ENCODE peak calls at places on chromosomes 4 and X, in nine cellular contexts. One of them, this sample, is unnamed.

GRCh38 chrX:12153741-12154140 is 15.5 kb downstream of the FRMPD4 start:
- DNase-seq in NCI-H345: no peak
- DNase-seq in brain microvascular endothelial cell: no peak
- DNase-seq in CD8-positive, alpha-beta T cell: no peak
- DNase-seq in iPS-NIHi11: no peak
- DNase-seq in stimulated activated CD8-positive, alpha-beta memory T cell treated with anti-CD3 and anti-CD28 coated beads, Interleukin-4, amount 100 ng/mL, for 48 hours: no peak
- DNase-seq in fibroblast of mammary gland: no peak
- DNase-seq in fibroblast of the conjunctiva: no peak
- DNase-seq in germinal center: no peak
- DNase-seq in this sample: no peak

GRCh38 chr4:6753891-6754290 is 28.6 kb upstream of the KIAA0232 start:
- DNase-seq in brain microvascular endothelial cell: no peak
- DNase-seq in stimulated activated CD8-positive, alpha-beta memory T cell treated with anti-CD3 and anti-CD28 coated beads, Interleukin-4, amount 100 ng/mL, for 48 hours: no peak
- DNase-seq in CD8-positive, alpha-beta T cell: no peak
- DNase-seq in iPS-NIHi11: no peak
- DNase-seq in fibroblast of the conjunctiva: no peak
- DNase-seq in NCI-H345: no peak
- DNase-seq in fibroblast of mammary gland: no peak
- DNase-seq in germinal center: no peak
- DNase-seq in this sample: no peak

GRCh38 chr4:162770761-162771490 is 395.8 kb downstream of the NAF1 start:
- DNase-seq in NCI-H345: no peak
- DNase-seq in CD8-positive, alpha-beta T cell: no peak
- DNase-seq in stimulated activated CD8-positive, alpha-beta memory T cell treated with anti-CD3 and anti-CD28 coated beads, Interleukin-4, amount 100 ng/mL, for 48 hours: no peak
- DNase-seq in iPS-NIHi11: no peak
- DNase-seq in fibroblast of mammary gland: no peak
- DNase-seq in germinal center: no peak
- DNase-seq in fibroblast of the conjunctiva: no peak
- DNase-seq in brain microvascular endothelial cell: no peak
- DNase-seq in this sample: no peak

GRCh38 chr4:107896158-107896645 is 35.1 kb upstream of the CYP2U1 start:
- DNase-seq in brain microvascular endothelial cell: peak; percentile 94
- DNase-seq in germinal center: no peak
- DNase-seq in stimulated activated CD8-positive, alpha-beta memory T cell treated with anti-CD3 and anti-CD28 coated beads, Interleukin-4, amount 100 ng/mL, for 48 hours: no peak
- DNase-seq in iPS-NIHi11: no peak
- DNase-seq in fibroblast of mammary gland: peak; percentile 97
- DNase-seq in NCI-H345: no peak
- DNase-seq in fibroblast of the conjunctiva: peak; percentile 69
- DNase-seq in CD8-positive, alpha-beta T cell: no peak
- DNase-seq in this sample: peak; percentile 75

GRCh38 chr4:174873931-174874330 is 44.2 kb upstream of the ADAM29 start:
- DNase-seq in CD8-positive, alpha-beta T cell: no peak
- DNase-seq in fibroblast of the conjunctiva: peak; percentile 0
- DNase-seq in iPS-NIHi11: peak; percentile 46
- DNase-seq in NCI-H345: peak; percentile 0
- DNase-seq in brain microvascular endothelial cell: peak; percentile 33
- DNase-seq in germinal center: peak; percentile 14
- DNase-seq in stimulated activated CD8-positive, alpha-beta memory T cell treated with anti-CD3 and anti-CD28 coated beads, Interleukin-4, amount 100 ng/mL, for 48 hours: no peak
- DNase-seq in fibroblast of mammary gland: peak; percentile 4
- DNase-seq in this sample: no peak

GRCh38 chr4:96073446-96073845 is 233.6 kb downstream of the PDHA2 start:
- DNase-seq in brain microvascular endothelial cell: no peak
- DNase-seq in fibroblast of mammary gland: peak; percentile 31
- DNase-seq in CD8-positive, alpha-beta T cell: no peak
- DNase-seq in stimulated activated CD8-positive, alpha-beta memory T cell treated with anti-CD3 and anti-CD28 coated beads, Interleukin-4, amount 100 ng/mL, for 48 hours: no peak
- DNase-seq in NCI-H345: no peak
- DNase-seq in fibroblast of the conjunctiva: no peak
- DNase-seq in iPS-NIHi11: no peak
- DNase-seq in germinal center: no peak
- DNase-seq in this sample: no peak

GRCh38 chr4:172173206-172173605 is 360.0 kb downstream of the GALNTL6 start:
- DNase-seq in CD8-positive, alpha-beta T cell: no peak
- DNase-seq in iPS-NIHi11: peak; percentile 7
- DNase-seq in brain microvascular endothelial cell: peak; percentile 27
- DNase-seq in fibroblast of mammary gland: no peak
- DNase-seq in NCI-H345: no peak
- DNase-seq in fibroblast of the conjunctiva: no peak
- DNase-seq in stimulated activated CD8-positive, alpha-beta memory T cell treated with anti-CD3 and anti-CD28 coated beads, Interleukin-4, amount 100 ng/mL, for 48 hours: no peak
- DNase-seq in germinal center: no peak
- DNase-seq in this sample: no peak

GRCh38 chr4:152500308-152500707 is 35.6 kb downstream of the FBXW7 start:
- DNase-seq in fibroblast of mammary gland: no peak
- DNase-seq in stimulated activated CD8-positive, alpha-beta memory T cell treated with anti-CD3 and anti-CD28 coated beads, Interleukin-4, amount 100 ng/mL, for 48 hours: no peak
- DNase-seq in CD8-positive, alpha-beta T cell: no peak
- DNase-seq in germinal center: no peak
- DNase-seq in brain microvascular endothelial cell: no peak
- DNase-seq in iPS-NIHi11: no peak
- DNase-seq in NCI-H345: no peak
- DNase-seq in fibroblast of the conjunctiva: no peak
- DNase-seq in this sample: no peak

GRCh38 chrX:76550016-76550415 is 122.5 kb downstream of the MAGEE1 start:
- DNase-seq in stimulated activated CD8-positive, alpha-beta memory T cell treated with anti-CD3 and anti-CD28 coated beads, Interleukin-4, amount 100 ng/mL, for 48 hours: no peak
- DNase-seq in fibroblast of the conjunctiva: no peak
- DNase-seq in NCI-H345: no peak
- DNase-seq in germinal center: no peak
- DNase-seq in brain microvascular endothelial cell: no peak
- DNase-seq in CD8-positive, alpha-beta T cell: no peak
- DNase-seq in iPS-NIHi11: no peak
- DNase-seq in fibroblast of mammary gland: no peak
- DNase-seq in this sample: no peak

GRCh38 chr4:182447938-182448280 is 204.7 kb downstream of the TENM3 start:
- DNase-seq in CD8-positive, alpha-beta T cell: no peak
- DNase-seq in fibroblast of mammary gland: no peak
- DNase-seq in brain microvascular endothelial cell: no peak
- DNase-seq in fibroblast of the conjunctiva: no peak
- DNase-seq in iPS-NIHi11: no peak
- DNase-seq in germinal center: no peak
- DNase-seq in NCI-H345: no peak
- DNase-seq in stimulated activated CD8-positive, alpha-beta memory T cell treated with anti-CD3 and anti-CD28 coated beads, Interleukin-4, amount 100 ng/mL, for 48 hours: no peak
- DNase-seq in this sample: no peak

GRCh38 chrX:2647627-2648026 is 43.5 kb upstream of the CD99 start:
- DNase-seq in germinal center: no peak
- DNase-seq in brain microvascular endothelial cell: no peak
- DNase-seq in fibroblast of mammary gland: no peak
- DNase-seq in stimulated activated CD8-positive, alpha-beta memory T cell treated with anti-CD3 and anti-CD28 coated beads, Interleukin-4, amount 100 ng/mL, for 48 hours: peak; percentile 37
- DNase-seq in CD8-positive, alpha-beta T cell: no peak
- DNase-seq in iPS-NIHi11: no peak
- DNase-seq in fibroblast of the conjunctiva: no peak
- DNase-seq in NCI-H345: no peak
- DNase-seq in this sample: no peak

GRCh38 chr4:1632109-1633104 is 51.7 kb downstream of the FAM53A start:
- DNase-seq in iPS-NIHi11: no peak
- DNase-seq in brain microvascular endothelial cell: no peak
- DNase-seq in fibroblast of the conjunctiva: no peak
- DNase-seq in stimulated activated CD8-positive, alpha-beta memory T cell treated with anti-CD3 and anti-CD28 coated beads, Interleukin-4, amount 100 ng/mL, for 48 hours: no peak
- DNase-seq in fibroblast of mammary gland: peak; percentile 8
- DNase-seq in NCI-H345: no peak
- DNase-seq in germinal center: no peak
- DNase-seq in CD8-positive, alpha-beta T cell: no peak
- DNase-seq in this sample: no peak

GRCh38 chrX:19886375-19886774 is 1.0 kb downstream of the SH3KBP1 start:
- DNase-seq in fibroblast of mammary gland: no peak
- DNase-seq in fibroblast of the conjunctiva: no peak
- DNase-seq in NCI-H345: no peak
- DNase-seq in CD8-positive, alpha-beta T cell: no peak
- DNase-seq in brain microvascular endothelial cell: no peak
- DNase-seq in iPS-NIHi11: no peak
- DNase-seq in germinal center: no peak
- DNase-seq in stimulated activated CD8-positive, alpha-beta memory T cell treated with anti-CD3 and anti-CD28 coated beads, Interleukin-4, amount 100 ng/mL, for 48 hours: no peak
- DNase-seq in this sample: no peak